ENCODE peak calls at places on chromosomes 1 and 21, in ten cellular contexts. L is EH; J is left ventricle myocardium superior; Z is smooth muscle cell of the brain vasculature; I is erythroblast; C is DMS153; R is stimulated activated CD8-positive, alpha-beta memory T cell treated with anti-CD3 and anti-CD28 coated beads, Interleukin-4, amount 100 ng/mL, for 1 hour; B is AG08395; V is AG10803; F is myocyte. T is an unnamed sample.

GRCh38 chr1:221783936-221784335 is 42.0 kb upstream of the DUSP10 start:
- DNase-seq in L (no peak), J (no peak), Z (no peak), I (no peak), C (no peak), R (no peak), B (no peak), V (no peak), F (peak; percentile 31), T (no peak)

GRCh38 chr1:6460349-6461236 is 5.4 kb downstream of the TNFRSF25 start:
- DNase-seq in L (no peak), J (no peak), Z (no peak), I (no peak), C (no peak), R (peak; percentile 75), B (no peak), V (no peak), F (no peak), T (no peak)

GRCh38 chr1:152348447-152348846 is 11.4 kb downstream of the FLG2 start:
- DNase-seq in L (no peak), J (no peak), Z (no peak), I (no peak), C (no peak), R (no peak), B (no peak), V (no peak), F (no peak), T (peak; percentile 6)

GRCh38 chr1:113899101-113899500 is 5.5 kb downstream of the AP4B1 start:
- DNase-seq in L (no peak), J (no peak), Z (no peak), I (no peak), C (no peak), R (no peak), B (peak; percentile 32), V (peak; percentile 59), F (peak; percentile 43), T (peak; percentile 68)

GRCh38 chr21:41446571-41446970 is 20.5 kb downstream of the MX1 start:
- DNase-seq in L (peak; percentile 88), J (no peak), Z (no peak), I (no peak), C (no peak), R (no peak), B (no peak), V (peak; percentile 9), F (peak; percentile 42), T (peak; percentile 59)

GRCh38 chr1:181251001-181251712 is 162.7 kb downstream of the IER5 start:
- DNase-seq in L (peak; percentile 51), J (no peak), Z (no peak), I (no peak), C (peak; percentile 76), R (no peak), B (peak; percentile 6), V (peak; percentile 34), F (peak; percentile 41), T (peak; percentile 39)

GRCh38 chr1:168636642-168637111 is 60.3 kb downstream of the XCL1 start:
- DNase-seq in L (peak; percentile 25), J (no peak), Z (no peak), I (no peak), C (peak; percentile 22), R (no peak), B (peak; percentile 54), V (peak; percentile 86), F (peak; percentile 24), T (peak; percentile 51)

GRCh38 chr1:228913649-228914048 is 178.4 kb downstream of the RHOU start:
- DNase-seq in L (no peak), J (no peak), Z (no peak), I (no peak), C (no peak), R (no peak), B (no peak), V (no peak), F (no peak), T (no peak)

GRCh38 chr1:55282058-55282457 is 66.9 kb upstream of the USP24 start:
- DNase-seq in L (no peak), J (no peak), Z (no peak), I (no peak), C (no peak), R (no peak), B (no peak), V (no peak), F (no peak), T (no peak)

GRCh38 chr21:29002442-29003144 is 9.9 kb upstream of the LTN1 start:
- DNase-seq in L (peak; percentile 96), J (peak; percentile 97), Z (peak; percentile 88), I (peak; percentile 98), C (peak; percentile 95), R (peak; percentile 92), B (peak; percentile 99), V (peak; percentile 97), F (peak; percentile 98), T (peak; percentile 96)

T was measured in LHCN-M2.